ENCODE peak calls at places on chromosomes 11 and 22, in ten cellular contexts. Q, V, Y, J, T, E, F, R, S and P are unnamed samples.

GRCh38 chr22:31262369-31263133 is 29.7 kb downstream of the PIK3IP1 start:
- DNase-seq in Q (no peak), V (no peak), Y (no peak), J (no peak), T (no peak), E (no peak), F (no peak), R (no peak), S (no peak), P (no peak)

GRCh38 chr11:129864811-129865210 is 30.6 kb downstream of the NFRKB start:
- DNase-seq in Q (no peak), V (no peak), Y (no peak), J (no peak), T (no peak), E (no peak), F (no peak), R (no peak), S (no peak), P (no peak)

GRCh38 chr22:24843048-24843447 is 37.0 kb downstream of the SGSM1 start:
- DNase-seq in Q (no peak), V (peak), Y (no peak), J (no peak), T (no peak), E (no peak), F (no peak), R (no peak), S (no peak), P (no peak)

GRCh38 chr11:118679483-118679882 is at the start of gene TREH:
- DNase-seq in Q (peak), V (no peak), Y (no peak), J (no peak), T (no peak), E (no peak), F (no peak), R (no peak), S (no peak), P (no peak)

GRCh38 chr22:31122532-31123291 is at the start of gene INPP5J:
- DNase-seq in Q (peak), V (peak), Y (no peak), J (no peak), T (peak), E (no peak), F (no peak), R (peak), S (peak), P (no peak)

GRCh38 chr11:119729581-119730346 is 764 bp upstream of the NECTIN1 start:
- DNase-seq in Q (peak), V (peak), Y (no peak), J (no peak), T (peak), E (no peak), F (no peak), R (peak), S (peak), P (no peak)

GRCh38 chr11:45429719-45430118 is 143.6 kb upstream of the SYT13 start:
- DNase-seq in Q (no peak), V (no peak), Y (no peak), J (no peak), T (no peak), E (no peak), F (no peak), R (no peak), S (no peak), P (no peak)

GRCh38 chr11:64861227-64861970 is 16.9 kb upstream of the CDC42BPG start:
- DNase-seq in Q (no peak), V (no peak), Y (no peak), J (no peak), T (no peak), E (no peak), F (no peak), R (no peak), S (no peak), P (no peak)

GRCh38 chr11:117960406-117960805 is 25.8 kb upstream of the IL10RA start:
- DNase-seq in Q (no peak), V (no peak), Y (no peak), J (no peak), T (no peak), E (no peak), F (no peak), R (no peak), S (no peak), P (no peak)

GRCh38 chr11:26439854-26440253 is 107.9 kb downstream of the ANO3 start:
- DNase-seq in Q (no peak), V (no peak), Y (no peak), J (no peak), T (no peak), E (no peak), F (no peak), R (no peak), S (no peak), P (no peak)

GRCh38 chr11:35357893-35358292 is 61.5 kb downstream of the SLC1A2 start:
- DNase-seq in Q (no peak), V (no peak), Y (no peak), J (no peak), T (no peak), E (no peak), F (no peak), R (no peak), S (no peak), P (no peak)

GRCh38 chr11:68775951-68776388 is 24.6 kb upstream of the TESMIN start:
- DNase-seq in Q (no peak), V (no peak), Y (no peak), J (no peak), T (no peak), E (no peak), F (no peak), R (no peak), S (no peak), P (no peak)

GRCh38 chr22:33325232-33326004 is 267.2 kb upstream of the SYN3 start:
- DNase-seq in Q (no peak), V (no peak), Y (no peak), J (peak), T (no peak), E (no peak), F (no peak), R (no peak), S (no peak), P (no peak)

GRCh38 chr11:116500833-116501622 is 271.8 kb downstream of the BUD13 start:
- DNase-seq in Q (no peak), V (peak), Y (no peak), J (no peak), T (no peak), E (no peak), F (no peak), R (no peak), S (peak), P (no peak)

GRCh38 chr11:16986434-16987204 is 27.6 kb downstream of the PLEKHA7 start:
- DNase-seq in Q (peak), V (peak), Y (peak), J (peak), T (no peak), E (no peak), F (peak), R (peak), S (peak), P (no peak)

GRCh38 chr22:46149493-46149997 is 781 bp upstream of the PPARA start:
- DNase-seq in Q (peak), V (peak), Y (peak), J (no peak), T (peak), E (no peak), F (no peak), R (no peak), S (peak), P (peak)

GRCh38 chr22:37601203-37601539 is 7.5 kb upstream of the GGA1 start:
- DNase-seq in Q (no peak), V (no peak), Y (no peak), J (no peak), T (no peak), E (no peak), F (no peak), R (no peak), S (no peak), P (no peak)

GRCh38 chr22:28958611-28959010 is 75.2 kb downstream of the ZNRF3 start:
- DNase-seq in Q (no peak), V (no peak), Y (no peak), J (no peak), T (no peak), E (no peak), F (no peak), R (no peak), S (no peak), P (no peak)

GRCh38 chr11:1471736-1472135 is 14.8 kb downstream of the MOB2 start:
- DNase-seq in Q (no peak), V (no peak), Y (no peak), J (no peak), T (no peak), E (no peak), F (no peak), R (no peak), S (no peak), P (no peak)

GRCh38 chr11:44223261-44223660 is 86.7 kb downstream of the ALX4 start:
- DNase-seq in Q (no peak), V (no peak), Y (no peak), J (no peak), T (no peak), E (no peak), F (no peak), R (peak), S (no peak), P (no peak)

GRCh38 chr11:66562907-66563583 is 5.4 kb downstream of the CTSF start:
- DNase-seq in Q (no peak), V (no peak), Y (no peak), J (no peak), T (no peak), E (no peak), F (no peak), R (no peak), S (no peak), P (no peak)

GRCh38 chr22:17523925-17524324 is 39.4 kb upstream of the SLC25A18 start:
- DNase-seq in Q (no peak), V (no peak), Y (no peak), J (no peak), T (no peak), E (no peak), F (no peak), R (no peak), S (no peak), P (no peak)

GRCh38 chr11:22510741-22511140 is 114.9 kb downstream of the FANCF start:
- DNase-seq in Q (no peak), V (no peak), Y (no peak), J (no peak), T (no peak), E (no peak), F (no peak), R (no peak), S (no peak), P (no peak)

GRCh38 chr22:38133331-38133730 is 22.8 kb upstream of the BAIAP2L2 start:
- DNase-seq in Q (no peak), V (no peak), Y (no peak), J (peak), T (no peak), E (no peak), F (no peak), R (no peak), S (no peak), P (no peak)

GRCh38 chr22:44968736-44969135 is 41.1 kb downstream of the PHF21B start:
- DNase-seq in Q (no peak), V (peak), Y (no peak), J (no peak), T (no peak), E (no peak), F (no peak), R (no peak), S (no peak), P (no peak)

GRCh38 chr11:121282886-121283502 is 9.6 kb upstream of the SC5D start:
- DNase-seq in Q (no peak), V (no peak), Y (no peak), J (no peak), T (no peak), E (no peak), F (no peak), R (no peak), S (no peak), P (no peak)

GRCh38 chr22:48485144-48486135 is 1342.2 kb downstream of the BRD1 start:
- DNase-seq in Q (no peak), V (peak), Y (no peak), J (no peak), T (no peak), E (no peak), F (no peak), R (no peak), S (no peak), P (no peak)

GRCh38 chr22:19940536-19941364 is 822 bp upstream of the COMT start:
- DNase-seq in Q (no peak), V (no peak), Y (no peak), J (no peak), T (no peak), E (no peak), F (no peak), R (no peak), S (no peak), P (no peak)

GRCh38 chr11:64870176-64870892 is 8.1 kb downstream of the EHD1 start:
- DNase-seq in Q (no peak), V (peak), Y (no peak), J (no peak), T (no peak), E (no peak), F (no peak), R (peak), S (no peak), P (no peak)

GRCh38 chr11:62269654-62270278 is at the start of gene SCGB2A2:
- DNase-seq in Q (peak), V (peak), Y (no peak), J (no peak), T (no peak), E (no peak), F (no peak), R (no peak), S (no peak), P (no peak)

GRCh38 chr22:42901790-42902508 is 44.9 kb upstream of the ARFGAP3 start:
- DNase-seq in Q (no peak), V (no peak), Y (no peak), J (no peak), T (peak), E (no peak), F (no peak), R (no peak), S (no peak), P (no peak)